ENCODE peak calls at places on chromosome 1, in nine cellular contexts. M is NCI-H1436, A is AG04450, V is aorta, H is midbrain, W is smooth muscle cell of the brain vasculature, S is mucosa of gallbladder, P is left ventricle myocardium superior, O is caudate nucleus. Y is an unnamed sample.

GRCh38 chr1:40665335-40666171 is at the start of gene RIMS3:
- DNase-seq in M (peak), A (no peak), V (peak), H (peak), W (no peak), S (peak), P (peak), O (peak), Y (peak)

GRCh38 chr1:1629430-1630190 is 2.4 kb upstream of the MMP23B start:
- DNase-seq in M (no peak), A (no peak), V (peak), H (no peak), W (no peak), S (no peak), P (peak), O (no peak), Y (peak)

GRCh38 chr1:168135982-168136708 is 585 bp downstream of the GPR161 start:
- DNase-seq in M (no peak), A (no peak), V (peak), H (no peak), W (no peak), S (no peak), P (peak), O (no peak), Y (no peak)

GRCh38 chr1:169421309-169421708 is 6.0 kb downstream of the CCDC181 start:
- DNase-seq in M (no peak), A (no peak), V (no peak), H (no peak), W (no peak), S (no peak), P (no peak), O (no peak), Y (no peak)

GRCh38 chr1:234398849-234399381 is 25.7 kb downstream of the COA6 start:
- DNase-seq in M (no peak), A (no peak), V (no peak), H (no peak), W (no peak), S (no peak), P (no peak), O (no peak), Y (no peak)

GRCh38 chr1:233113009-233113712 is 162.8 kb downstream of the NTPCR start:
- DNase-seq in M (no peak), A (peak), V (peak), H (peak), W (peak), S (peak), P (peak), O (no peak), Y (peak)

GRCh38 chr1:116769561-116769977 is 15.3 kb downstream of the CD2 start:
- DNase-seq in M (no peak), A (no peak), V (no peak), H (peak), W (no peak), S (no peak), P (no peak), O (no peak), Y (no peak)

GRCh38 chr1:98919211-98919610 is 85.5 kb downstream of the PLPPR5 start:
- DNase-seq in M (no peak), A (no peak), V (no peak), H (no peak), W (no peak), S (no peak), P (no peak), O (no peak), Y (no peak)

GRCh38 chr1:26696645-26697440 is 1.0 kb downstream of the ARID1A start:
- DNase-seq in M (no peak), A (no peak), V (peak), H (peak), W (no peak), S (peak), P (peak), O (peak), Y (peak)

GRCh38 chr1:168348146-168348709 is 67.6 kb downstream of the TBX19 start:
- DNase-seq in M (no peak), A (no peak), V (no peak), H (no peak), W (no peak), S (no peak), P (no peak), O (no peak), Y (no peak)

GRCh38 chr1:27299385-27300252 is 22.3 kb upstream of the TMEM222 start:
- DNase-seq in M (no peak), A (peak), V (peak), H (peak), W (peak), S (peak), P (peak), O (peak), Y (peak)

GRCh38 chr1:22323141-22323845 is 128.4 kb upstream of the ZBTB40 start:
- DNase-seq in M (no peak), A (no peak), V (no peak), H (no peak), W (no peak), S (no peak), P (no peak), O (no peak), Y (peak)

GRCh38 chr1:204081156-204081790 is 8.4 kb downstream of the SOX13 start:
- DNase-seq in M (no peak), A (no peak), V (no peak), H (no peak), W (no peak), S (no peak), P (no peak), O (no peak), Y (no peak)

GRCh38 chr1:61050541-61051454 is 31.6 kb upstream of the NFIA start:
- DNase-seq in M (peak), A (no peak), V (peak), H (no peak), W (no peak), S (peak), P (peak), O (peak), Y (peak)